ENCODE peak calls at places on chromosomes 6 and 20, in ten cellular contexts. X is effector CD8-positive, alpha-beta T cell; Q is NCI-H1092; Y is NCI-H345; E is T follicular helper cell; M is stimulated activated CD8-positive, alpha-beta memory T cell treated with anti-CD3 and anti-CD28 coated beads, Interleukin-4, amount 100 ng/mL, for 48 hours; N is ELF-1; I is NCI-H1694; B is GM04504; O is B cell. K is an unnamed sample.

GRCh38 chr20:5719861-5720401 is 30.3 kb upstream of the SHLD1 start:
- DNase-seq in X (no peak), Q (no peak), Y (peak), E (no peak), M (no peak), N (no peak), I (no peak), B (no peak), O (no peak), K (no peak)

GRCh38 chr6:50330347-50330746 is 280.6 kb upstream of the DEFB112 start:
- DNase-seq in X (no peak), Q (no peak), Y (no peak), E (no peak), M (no peak), N (no peak), I (no peak), B (no peak), O (no peak), K (no peak)

GRCh38 chr6:118869894-118870665 is 23.9 kb upstream of the ASF1A start:
- DNase-seq in X (no peak), Q (no peak), Y (no peak), E (no peak), M (no peak), N (no peak), I (no peak), B (no peak), O (no peak), K (no peak)

GRCh38 chr6:163531122-163531521 is 116.6 kb downstream of the QKI start:
- DNase-seq in X (no peak), Q (no peak), Y (no peak), E (no peak), M (no peak), N (no peak), I (no peak), B (no peak), O (no peak), K (no peak)

GRCh38 chr6:137926207-137926731 is 59.2 kb downstream of the TNFAIP3 start:
- DNase-seq in X (no peak), Q (no peak), Y (no peak), E (no peak), M (peak), N (peak), I (no peak), B (peak), O (no peak), K (no peak)

GRCh38 chr6:139887275-139887674 is 512.8 kb upstream of the CITED2 start:
- DNase-seq in X (no peak), Q (no peak), Y (no peak), E (no peak), M (no peak), N (no peak), I (no peak), B (no peak), O (no peak), K (no peak)

GRCh38 chr6:167500961-167501360 is 176.1 kb downstream of the TTLL2 start:
- DNase-seq in X (no peak), Q (no peak), Y (no peak), E (no peak), M (no peak), N (no peak), I (no peak), B (no peak), O (no peak), K (no peak)

GRCh38 chr20:25218492-25218891 is 23.0 kb downstream of the ENTPD6 start:
- DNase-seq in X (no peak), Q (no peak), Y (no peak), E (no peak), M (no peak), N (no peak), I (no peak), B (no peak), O (no peak), K (no peak)

GRCh38 chr6:138537090-138537489 is 37.8 kb upstream of the NHSL1 start:
- DNase-seq in X (no peak), Q (no peak), Y (no peak), E (no peak), M (no peak), N (no peak), I (no peak), B (no peak), O (no peak), K (no peak)

GRCh38 chr6:33154349-33154748 is 37.9 kb downstream of the COL11A2 start:
- DNase-seq in X (no peak), Q (no peak), Y (no peak), E (no peak), M (no peak), N (no peak), I (no peak), B (no peak), O (no peak), K (no peak)

GRCh38 chr6:93059911-93060310 is 359.4 kb downstream of the EPHA7 start:
- DNase-seq in X (no peak), Q (no peak), Y (peak), E (no peak), M (no peak), N (no peak), I (no peak), B (no peak), O (no peak), K (peak)

GRCh38 chr6:46575530-46575929 is 77.1 kb downstream of the CYP39A1 start:
- DNase-seq in X (no peak), Q (no peak), Y (no peak), E (no peak), M (no peak), N (no peak), I (no peak), B (no peak), O (no peak), K (no peak)

GRCh38 chr6:157092736-157093135 is 230.6 kb downstream of the TMEM242 start:
- DNase-seq in X (no peak), Q (peak), Y (peak), E (no peak), M (no peak), N (no peak), I (no peak), B (no peak), O (no peak), K (no peak)

GRCh38 chr6:126826315-126826714 is 292.2 kb upstream of the RSPO3 start:
- DNase-seq in X (no peak), Q (no peak), Y (no peak), E (no peak), M (no peak), N (no peak), I (no peak), B (no peak), O (no peak), K (no peak)

GRCh38 chr6:30151580-30151979 is 9.4 kb downstream of the TRIM10 start:
- DNase-seq in X (no peak), Q (no peak), Y (no peak), E (no peak), M (no peak), N (no peak), I (no peak), B (no peak), O (no peak), K (no peak)

GRCh38 chr20:48601798-48602197 is 226.0 kb downstream of the PREX1 start:
- DNase-seq in X (no peak), Q (no peak), Y (no peak), E (no peak), M (no peak), N (no peak), I (no peak), B (no peak), O (no peak), K (no peak)

GRCh38 chr6:34237316-34237721 is 646 bp downstream of the HMGA1 start:
- DNase-seq in X (peak), Q (no peak), Y (peak), E (peak), M (no peak), N (no peak), I (no peak), B (no peak), O (no peak), K (peak)

GRCh38 chr6:65650086-65650485 is 56.9 kb downstream of the EYS start:
- DNase-seq in X (no peak), Q (no peak), Y (no peak), E (no peak), M (no peak), N (no peak), I (no peak), B (no peak), O (no peak), K (no peak)

GRCh38 chr6:37822851-37823682 is 3.5 kb downstream of the ZFAND3 start:
- DNase-seq in X (no peak), Q (no peak), Y (no peak), E (no peak), M (peak), N (peak), I (no peak), B (no peak), O (no peak), K (no peak)

GRCh38 chr20:46965477-46965876 is 70.8 kb downstream of the EYA2 start:
- DNase-seq in X (no peak), Q (peak), Y (peak), E (no peak), M (no peak), N (no peak), I (no peak), B (no peak), O (no peak), K (no peak)